ENCODE peak calls at places on chromosomes 13 and 19, in seven cellular contexts. One of them, this sample, is unnamed.

GRCh38 chr19:54626757-54627156 is 3.5 kb upstream of the LILRB1 start:
- DNase-seq in ovary: no peak
- DNase-seq in HL-60: no peak
- DNase-seq in CD4-positive, alpha-beta T cell: no peak
- DNase-seq in activated CD8-positive, alpha-beta memory T cell treated with anti-CD3 and anti-CD28 coated beads for 4 hours: no peak
- DNase-seq in NCI-H1092: no peak
- DNase-seq in CD8-positive, alpha-beta T cell: no peak
- DNase-seq in this sample: no peak

GRCh38 chr19:19578241-19578640 is 40.2 kb downstream of the CILP2 start:
- DNase-seq in ovary: no peak
- DNase-seq in HL-60: no peak
- DNase-seq in CD8-positive, alpha-beta T cell: no peak
- DNase-seq in activated CD8-positive, alpha-beta memory T cell treated with anti-CD3 and anti-CD28 coated beads for 4 hours: no peak
- DNase-seq in CD4-positive, alpha-beta T cell: no peak
- DNase-seq in NCI-H1092: no peak
- DNase-seq in this sample: no peak

GRCh38 chr13:52010890-52011689 is at the start of gene ATP7B:
- DNase-seq in activated CD8-positive, alpha-beta memory T cell treated with anti-CD3 and anti-CD28 coated beads for 4 hours: no peak
- DNase-seq in CD8-positive, alpha-beta T cell: peak
- DNase-seq in HL-60: no peak
- DNase-seq in CD4-positive, alpha-beta T cell: peak
- DNase-seq in NCI-H1092: no peak
- DNase-seq in ovary: no peak
- DNase-seq in this sample: no peak

GRCh38 chr19:46755077-46755852 is 9.0 kb upstream of the STRN4 start:
- DNase-seq in NCI-H1092: no peak
- DNase-seq in activated CD8-positive, alpha-beta memory T cell treated with anti-CD3 and anti-CD28 coated beads for 4 hours: no peak
- DNase-seq in ovary: no peak
- DNase-seq in CD4-positive, alpha-beta T cell: no peak
- DNase-seq in HL-60: peak
- DNase-seq in CD8-positive, alpha-beta T cell: no peak
- DNase-seq in this sample: no peak

GRCh38 chr19:43510713-43511112 is 6.2 kb upstream of the PHLDB3 start:
- DNase-seq in HL-60: no peak
- DNase-seq in NCI-H1092: no peak
- DNase-seq in CD8-positive, alpha-beta T cell: no peak
- DNase-seq in CD4-positive, alpha-beta T cell: no peak
- DNase-seq in ovary: no peak
- DNase-seq in activated CD8-positive, alpha-beta memory T cell treated with anti-CD3 and anti-CD28 coated beads for 4 hours: no peak
- DNase-seq in this sample: no peak

GRCh38 chr13:114115191-114115671 is 17.2 kb downstream of the RASA3 start:
- DNase-seq in CD8-positive, alpha-beta T cell: peak
- DNase-seq in NCI-H1092: no peak
- DNase-seq in CD4-positive, alpha-beta T cell: no peak
- DNase-seq in activated CD8-positive, alpha-beta memory T cell treated with anti-CD3 and anti-CD28 coated beads for 4 hours: no peak
- DNase-seq in HL-60: peak
- DNase-seq in ovary: peak
- DNase-seq in this sample: peak

GRCh38 chr19:12939908-12940533 is 1.6 kb downstream of the CALR start:
- DNase-seq in CD8-positive, alpha-beta T cell: no peak
- DNase-seq in HL-60: peak
- DNase-seq in ovary: no peak
- DNase-seq in CD4-positive, alpha-beta T cell: no peak
- DNase-seq in activated CD8-positive, alpha-beta memory T cell treated with anti-CD3 and anti-CD28 coated beads for 4 hours: no peak
- DNase-seq in NCI-H1092: no peak
- DNase-seq in this sample: no peak

GRCh38 chr19:28549680-28550277 is 663.2 kb downstream of the UQCRFS1 start:
- DNase-seq in activated CD8-positive, alpha-beta memory T cell treated with anti-CD3 and anti-CD28 coated beads for 4 hours: no peak
- DNase-seq in NCI-H1092: no peak
- DNase-seq in ovary: no peak
- DNase-seq in CD4-positive, alpha-beta T cell: no peak
- DNase-seq in HL-60: no peak
- DNase-seq in CD8-positive, alpha-beta T cell: no peak
- DNase-seq in this sample: no peak

GRCh38 chr19:46371371-46371901 is 24.5 kb downstream of the PPP5C start:
- DNase-seq in CD4-positive, alpha-beta T cell: no peak
- DNase-seq in HL-60: no peak
- DNase-seq in activated CD8-positive, alpha-beta memory T cell treated with anti-CD3 and anti-CD28 coated beads for 4 hours: no peak
- DNase-seq in NCI-H1092: no peak
- DNase-seq in CD8-positive, alpha-beta T cell: no peak
- DNase-seq in ovary: no peak
- DNase-seq in this sample: peak

GRCh38 chr13:90696254-90696653 is 651.2 kb upstream of the MIR17HG start:
- DNase-seq in ovary: no peak
- DNase-seq in activated CD8-positive, alpha-beta memory T cell treated with anti-CD3 and anti-CD28 coated beads for 4 hours: no peak
- DNase-seq in HL-60: no peak
- DNase-seq in CD4-positive, alpha-beta T cell: no peak
- DNase-seq in NCI-H1092: no peak
- DNase-seq in CD8-positive, alpha-beta T cell: no peak
- DNase-seq in this sample: no peak

GRCh38 chr19:38731654-38732301 is 12.5 kb downstream of the CAPN12 start:
- DNase-seq in NCI-H1092: no peak
- DNase-seq in HL-60: no peak
- DNase-seq in ovary: peak
- DNase-seq in CD4-positive, alpha-beta T cell: no peak
- DNase-seq in CD8-positive, alpha-beta T cell: no peak
- DNase-seq in activated CD8-positive, alpha-beta memory T cell treated with anti-CD3 and anti-CD28 coated beads for 4 hours: no peak
- DNase-seq in this sample: peak

GRCh38 chr13:30892966-30893365 is 13.1 kb upstream of the MEDAG start:
- DNase-seq in HL-60: no peak
- DNase-seq in CD8-positive, alpha-beta T cell: no peak
- DNase-seq in ovary: peak
- DNase-seq in NCI-H1092: no peak
- DNase-seq in activated CD8-positive, alpha-beta memory T cell treated with anti-CD3 and anti-CD28 coated beads for 4 hours: no peak
- DNase-seq in CD4-positive, alpha-beta T cell: no peak
- DNase-seq in this sample: peak

GRCh38 chr19:58581227-58582141 is 8.3 kb upstream of the MZF1 start:
- DNase-seq in CD8-positive, alpha-beta T cell: peak
- DNase-seq in HL-60: peak
- DNase-seq in CD4-positive, alpha-beta T cell: peak
- DNase-seq in NCI-H1092: no peak
- DNase-seq in activated CD8-positive, alpha-beta memory T cell treated with anti-CD3 and anti-CD28 coated beads for 4 hours: peak
- DNase-seq in ovary: peak
- DNase-seq in this sample: peak

GRCh38 chr19:31759359-31759758 is 410.1 kb upstream of the TSHZ3 start:
- DNase-seq in ovary: no peak
- DNase-seq in NCI-H1092: no peak
- DNase-seq in CD8-positive, alpha-beta T cell: no peak
- DNase-seq in HL-60: no peak
- DNase-seq in activated CD8-positive, alpha-beta memory T cell treated with anti-CD3 and anti-CD28 coated beads for 4 hours: no peak
- DNase-seq in CD4-positive, alpha-beta T cell: no peak
- DNase-seq in this sample: no peak

GRCh38 chr19:45469132-45469834 is 1.5 kb downstream of the FOSB start:
- DNase-seq in CD4-positive, alpha-beta T cell: peak
- DNase-seq in activated CD8-positive, alpha-beta memory T cell treated with anti-CD3 and anti-CD28 coated beads for 4 hours: peak
- DNase-seq in HL-60: peak
- DNase-seq in NCI-H1092: peak
- DNase-seq in CD8-positive, alpha-beta T cell: peak
- DNase-seq in ovary: peak
- DNase-seq in this sample: peak

GRCh38 chr13:40665754-40666057 is 735 bp downstream of the FOXO1 start:
- DNase-seq in CD4-positive, alpha-beta T cell: peak
- DNase-seq in CD8-positive, alpha-beta T cell: peak
- DNase-seq in ovary: no peak
- DNase-seq in HL-60: no peak
- DNase-seq in NCI-H1092: no peak
- DNase-seq in activated CD8-positive, alpha-beta memory T cell treated with anti-CD3 and anti-CD28 coated beads for 4 hours: peak
- DNase-seq in this sample: no peak

GRCh38 chr19:14048439-14049153 is 13.3 kb downstream of the PALM3 start:
- DNase-seq in activated CD8-positive, alpha-beta memory T cell treated with anti-CD3 and anti-CD28 coated beads for 4 hours: peak
- DNase-seq in ovary: no peak
- DNase-seq in CD8-positive, alpha-beta T cell: peak
- DNase-seq in CD4-positive, alpha-beta T cell: peak
- DNase-seq in HL-60: peak
- DNase-seq in NCI-H1092: peak
- DNase-seq in this sample: no peak

GRCh38 chr13:41523396-41523795 is 66.0 kb downstream of the RGCC start:
- DNase-seq in NCI-H1092: no peak
- DNase-seq in ovary: no peak
- DNase-seq in CD8-positive, alpha-beta T cell: no peak
- DNase-seq in activated CD8-positive, alpha-beta memory T cell treated with anti-CD3 and anti-CD28 coated beads for 4 hours: no peak
- DNase-seq in HL-60: no peak
- DNase-seq in CD4-positive, alpha-beta T cell: no peak
- DNase-seq in this sample: no peak

GRCh38 chr19:19034204-19034624 is 811 bp downstream of the ARMC6 start:
- DNase-seq in ovary: no peak
- DNase-seq in activated CD8-positive, alpha-beta memory T cell treated with anti-CD3 and anti-CD28 coated beads for 4 hours: peak
- DNase-seq in NCI-H1092: peak
- DNase-seq in CD4-positive, alpha-beta T cell: peak
- DNase-seq in HL-60: peak
- DNase-seq in CD8-positive, alpha-beta T cell: peak
- DNase-seq in this sample: no peak

GRCh38 chr19:2337329-2337707 is 8.8 kb downstream of the SPPL2B start:
- DNase-seq in CD4-positive, alpha-beta T cell: no peak
- DNase-seq in NCI-H1092: no peak
- DNase-seq in ovary: peak
- DNase-seq in HL-60: no peak
- DNase-seq in activated CD8-positive, alpha-beta memory T cell treated with anti-CD3 and anti-CD28 coated beads for 4 hours: no peak
- DNase-seq in CD8-positive, alpha-beta T cell: no peak
- DNase-seq in this sample: no peak

GRCh38 chr13:111202149-111202548 is 87.0 kb downstream of the ARHGEF7 start:
- DNase-seq in NCI-H1092: peak
- DNase-seq in ovary: no peak
- DNase-seq in activated CD8-positive, alpha-beta memory T cell treated with anti-CD3 and anti-CD28 coated beads for 4 hours: no peak
- DNase-seq in HL-60: no peak
- DNase-seq in CD4-positive, alpha-beta T cell: no peak
- DNase-seq in CD8-positive, alpha-beta T cell: no peak
- DNase-seq in this sample: no peak

GRCh38 chr19:7641288-7642276 is 4.7 kb downstream of the STXBP2 start:
- DNase-seq in CD4-positive, alpha-beta T cell: no peak
- DNase-seq in HL-60: no peak
- DNase-seq in CD8-positive, alpha-beta T cell: no peak
- DNase-seq in activated CD8-positive, alpha-beta memory T cell treated with anti-CD3 and anti-CD28 coated beads for 4 hours: no peak
- DNase-seq in NCI-H1092: no peak
- DNase-seq in ovary: no peak
- DNase-seq in this sample: no peak

GRCh38 chr19:41189425-41190065 is 3.5 kb upstream of the CYP2S1 start:
- DNase-seq in NCI-H1092: no peak
- DNase-seq in CD8-positive, alpha-beta T cell: no peak
- DNase-seq in activated CD8-positive, alpha-beta memory T cell treated with anti-CD3 and anti-CD28 coated beads for 4 hours: no peak
- DNase-seq in ovary: no peak
- DNase-seq in CD4-positive, alpha-beta T cell: no peak
- DNase-seq in HL-60: no peak
- DNase-seq in this sample: no peak

GRCh38 chr19:44608391-44608821 is 5.0 kb upstream of the IGSF23 start:
- DNase-seq in activated CD8-positive, alpha-beta memory T cell treated with anti-CD3 and anti-CD28 coated beads for 4 hours: no peak
- DNase-seq in CD4-positive, alpha-beta T cell: no peak
- DNase-seq in HL-60: no peak
- DNase-seq in NCI-H1092: no peak
- DNase-seq in ovary: no peak
- DNase-seq in CD8-positive, alpha-beta T cell: no peak
- DNase-seq in this sample: no peak

GRCh38 chr13:73661066-73661465 is 473.1 kb downstream of the KLF12 start:
- DNase-seq in CD8-positive, alpha-beta T cell: no peak
- DNase-seq in activated CD8-positive, alpha-beta memory T cell treated with anti-CD3 and anti-CD28 coated beads for 4 hours: no peak
- DNase-seq in ovary: no peak
- DNase-seq in NCI-H1092: no peak
- DNase-seq in CD4-positive, alpha-beta T cell: no peak
- DNase-seq in HL-60: no peak
- DNase-seq in this sample: no peak

GRCh38 chr19:19744641-19745040 is 11.7 kb upstream of the ZNF14 start:
- DNase-seq in activated CD8-positive, alpha-beta memory T cell treated with anti-CD3 and anti-CD28 coated beads for 4 hours: no peak
- DNase-seq in HL-60: no peak
- DNase-seq in CD4-positive, alpha-beta T cell: no peak
- DNase-seq in CD8-positive, alpha-beta T cell: no peak
- DNase-seq in ovary: no peak
- DNase-seq in NCI-H1092: no peak
- DNase-seq in this sample: no peak

GRCh38 chr13:89375839-89376238 is 1704.7 kb downstream of the SLITRK5 start:
- DNase-seq in HL-60: no peak
- DNase-seq in NCI-H1092: no peak
- DNase-seq in CD8-positive, alpha-beta T cell: no peak
- DNase-seq in activated CD8-positive, alpha-beta memory T cell treated with anti-CD3 and anti-CD28 coated beads for 4 hours: no peak
- DNase-seq in CD4-positive, alpha-beta T cell: no peak
- DNase-seq in ovary: no peak
- DNase-seq in this sample: no peak

GRCh38 chr19:43532571-43532961 is 422 bp upstream of the ZNF575 start:
- DNase-seq in CD8-positive, alpha-beta T cell: no peak
- DNase-seq in HL-60: no peak
- DNase-seq in ovary: no peak
- DNase-seq in CD4-positive, alpha-beta T cell: no peak
- DNase-seq in activated CD8-positive, alpha-beta memory T cell treated with anti-CD3 and anti-CD28 coated beads for 4 hours: no peak
- DNase-seq in NCI-H1092: no peak
- DNase-seq in this sample: no peak

GRCh38 chr13:97225533-97225932 is 3.4 kb downstream of the MBNL2 start:
- DNase-seq in ovary: no peak
- DNase-seq in CD8-positive, alpha-beta T cell: peak
- DNase-seq in HL-60: no peak
- DNase-seq in CD4-positive, alpha-beta T cell: no peak
- DNase-seq in NCI-H1092: no peak
- DNase-seq in activated CD8-positive, alpha-beta memory T cell treated with anti-CD3 and anti-CD28 coated beads for 4 hours: no peak
- DNase-seq in this sample: no peak

GRCh38 chr13:32881074-32881791 is 135.0 kb upstream of the KL start:
- DNase-seq in CD4-positive, alpha-beta T cell: no peak
- DNase-seq in ovary: no peak
- DNase-seq in CD8-positive, alpha-beta T cell: no peak
- DNase-seq in HL-60: peak
- DNase-seq in activated CD8-positive, alpha-beta memory T cell treated with anti-CD3 and anti-CD28 coated beads for 4 hours: no peak
- DNase-seq in NCI-H1092: no peak
- DNase-seq in this sample: no peak

GRCh38 chr13:47929156-47929555 is 71.9 kb downstream of the SUCLA2 start:
- DNase-seq in NCI-H1092: no peak
- DNase-seq in ovary: no peak
- DNase-seq in CD4-positive, alpha-beta T cell: no peak
- DNase-seq in activated CD8-positive, alpha-beta memory T cell treated with anti-CD3 and anti-CD28 coated beads for 4 hours: no peak
- DNase-seq in HL-60: no peak
- DNase-seq in CD8-positive, alpha-beta T cell: no peak
- DNase-seq in this sample: no peak

GRCh38 chr13:111912991-111913781 is 153.8 kb upstream of the SOX1 start:
- DNase-seq in ovary: no peak
- DNase-seq in HL-60: no peak
- DNase-seq in CD4-positive, alpha-beta T cell: no peak
- DNase-seq in CD8-positive, alpha-beta T cell: no peak
- DNase-seq in activated CD8-positive, alpha-beta memory T cell treated with anti-CD3 and anti-CD28 coated beads for 4 hours: no peak
- DNase-seq in NCI-H1092: no peak
- DNase-seq in this sample: peak

GRCh38 chr19:28582807-28583206 is 630.1 kb downstream of the UQCRFS1 start:
- DNase-seq in CD4-positive, alpha-beta T cell: no peak
- DNase-seq in HL-60: no peak
- DNase-seq in ovary: no peak
- DNase-seq in activated CD8-positive, alpha-beta memory T cell treated with anti-CD3 and anti-CD28 coated beads for 4 hours: no peak
- DNase-seq in NCI-H1092: no peak
- DNase-seq in CD8-positive, alpha-beta T cell: no peak
- DNase-seq in this sample: no peak

GRCh38 chr13:59774511-59774911 is 389.2 kb downstream of the DIAPH3 start:
- DNase-seq in NCI-H1092: no peak
- DNase-seq in CD8-positive, alpha-beta T cell: no peak
- DNase-seq in HL-60: no peak
- DNase-seq in CD4-positive, alpha-beta T cell: no peak
- DNase-seq in ovary: no peak
- DNase-seq in activated CD8-positive, alpha-beta memory T cell treated with anti-CD3 and anti-CD28 coated beads for 4 hours: no peak
- DNase-seq in this sample: no peak

GRCh38 chr13:45046445-45046844 is 57.1 kb downstream of the GPALPP1 start:
- DNase-seq in HL-60: no peak
- DNase-seq in CD8-positive, alpha-beta T cell: no peak
- DNase-seq in ovary: no peak
- DNase-seq in NCI-H1092: no peak
- DNase-seq in CD4-positive, alpha-beta T cell: no peak
- DNase-seq in activated CD8-positive, alpha-beta memory T cell treated with anti-CD3 and anti-CD28 coated beads for 4 hours: no peak
- DNase-seq in this sample: no peak

GRCh38 chr13:39100996-39101751 is 62.9 kb downstream of the NHLRC3 start:
- DNase-seq in activated CD8-positive, alpha-beta memory T cell treated with anti-CD3 and anti-CD28 coated beads for 4 hours: no peak
- DNase-seq in CD4-positive, alpha-beta T cell: no peak
- DNase-seq in HL-60: no peak
- DNase-seq in ovary: no peak
- DNase-seq in NCI-H1092: no peak
- DNase-seq in CD8-positive, alpha-beta T cell: no peak
- DNase-seq in this sample: no peak

GRCh38 chr13:45696610-45697226 is 5.4 kb upstream of the CBY2 start:
- DNase-seq in CD4-positive, alpha-beta T cell: no peak
- DNase-seq in ovary: no peak
- DNase-seq in CD8-positive, alpha-beta T cell: no peak
- DNase-seq in activated CD8-positive, alpha-beta memory T cell treated with anti-CD3 and anti-CD28 coated beads for 4 hours: no peak
- DNase-seq in NCI-H1092: no peak
- DNase-seq in HL-60: peak
- DNase-seq in this sample: no peak

GRCh38 chr19:7636691-7637373 is at the start of gene STXBP2:
- DNase-seq in NCI-H1092: no peak
- DNase-seq in CD8-positive, alpha-beta T cell: peak
- DNase-seq in ovary: no peak
- DNase-seq in CD4-positive, alpha-beta T cell: peak
- DNase-seq in HL-60: peak
- DNase-seq in activated CD8-positive, alpha-beta memory T cell treated with anti-CD3 and anti-CD28 coated beads for 4 hours: peak
- DNase-seq in this sample: no peak

This sample was measured in suprapubic skin.